ENCODE peak calls at places on chromosome 9, in nine cellular contexts. W, N, C, R, S, G, Q, I and F are unnamed samples.
A peak's percentile ranks its signal among the peaks of the same experiment; 100 is the strongest.

GRCh38 chr9:79257671-79258410 is 313.9 kb upstream of the TLE4 start:
- DNase-seq in I (no peak), C (no peak), Q (no peak), S (no peak), W (no peak), R (no peak), N (no peak), G (peak; percentile 88), F (no peak)

GRCh38 chr9:73079326-73079725 is 72.3 kb upstream of the ANXA1 start:
- DNase-seq in W (no peak), I (no peak), R (no peak), G (no peak), C (no peak), N (no peak), Q (no peak), S (no peak), F (no peak)

GRCh38 chr9:16417749-16418148 is 452.7 kb downstream of the BNC2 start:
- DNase-seq in N (peak; percentile 45), G (no peak), Q (no peak), C (no peak), S (no peak), W (no peak), R (peak; percentile 59), I (no peak), F (no peak)

GRCh38 chr9:18268381-18268780 is 205.6 kb upstream of the ADAMTSL1 start:
- DNase-seq in W (no peak), R (no peak), I (no peak), C (no peak), G (no peak), N (peak; percentile 74), S (peak; percentile 44), Q (no peak), F (no peak)

GRCh38 chr9:37604296-37604695 is 11.9 kb upstream of the TOMM5 start:
- DNase-seq in S (no peak), G (no peak), N (no peak), Q (no peak), C (no peak), I (no peak), R (no peak), W (no peak), F (no peak)

GRCh38 chr9:995776-996175 is 19.3 kb downstream of the DMRT3 start:
- DNase-seq in I (no peak), R (no peak), Q (no peak), G (no peak), C (no peak), S (no peak), W (no peak), N (peak; percentile 49), F (no peak)

GRCh38 chr9:81682797-81683196 is 6.5 kb downstream of the TLE1 start:
- DNase-seq in Q (no peak), I (no peak), C (no peak), S (no peak), W (no peak), N (no peak), G (no peak), R (peak; percentile 66), F (no peak)

GRCh38 chr9:111161015-111161415 is 122.7 kb upstream of the LPAR1 start:
- DNase-seq in G (no peak), R (peak; percentile 65), W (no peak), I (no peak), N (peak; percentile 92), S (peak; percentile 34), C (no peak), Q (no peak), F (no peak)

GRCh38 chr9:21251638-21252037 is 11.8 kb upstream of the IFNA14 start:
- DNase-seq in R (no peak), I (no peak), W (no peak), G (no peak), S (no peak), C (no peak), Q (no peak), N (no peak), F (no peak)

GRCh38 chr9:19466268-19466639 is 57.4 kb downstream of the ACER2 start:
- DNase-seq in R (no peak), S (no peak), N (no peak), I (no peak), C (no peak), G (no peak), W (no peak), Q (no peak), F (no peak)

GRCh38 chr9:130112244-130113151 is 58.8 kb downstream of the GPR107 start:
- DNase-seq in C (no peak), W (peak; percentile 34), S (no peak), Q (no peak), G (no peak), R (peak; percentile 49), I (no peak), N (peak; percentile 27), F (no peak)

GRCh38 chr9:106376689-106377088 is 486.3 kb upstream of the ZNF462 start:
- DNase-seq in W (no peak), C (no peak), R (peak; percentile 2), I (no peak), N (no peak), Q (no peak), S (no peak), G (no peak), F (no peak)

GRCh38 chr9:127128341-127129072 is 6.1 kb upstream of the ANGPTL2 start:
- DNase-seq in I (peak; percentile 63), W (peak; percentile 88), C (no peak), Q (no peak), N (peak; percentile 39), R (no peak), S (peak; percentile 62), G (no peak), F (no peak)

GRCh38 chr9:123338710-123339665 is 17.0 kb upstream of the CRB2 start:
- DNase-seq in I (no peak), N (no peak), S (no peak), G (peak; percentile 93), C (peak; percentile 42), W (no peak), Q (peak; percentile 15), R (peak; percentile 78), F (no peak)

GRCh38 chr9:35490155-35490909 is 421 bp downstream of the RUSC2 start:
- DNase-seq in G (peak; percentile 86), C (no peak), N (no peak), R (no peak), S (peak; percentile 14), I (no peak), Q (no peak), W (peak; percentile 85), F (no peak)

GRCh38 chr9:91734371-91734981 is 215.6 kb downstream of the ROR2 start:
- DNase-seq in Q (peak; percentile 27), G (peak; percentile 89), W (peak; percentile 91), I (peak; percentile 82), S (peak; percentile 87), N (peak; percentile 58), C (peak; percentile 30), R (peak; percentile 65), F (no peak)